ENCODE peak calls at places on chromosomes 3 and 15, in six cellular contexts. Q is left cardiac atrium; P is pancreas; W is HS-27A; E is stimulated activated CD8-positive, alpha-beta memory T cell treated with anti-CD3 and anti-CD28 coated beads, Interleukin-4, amount 100 ng/mL, for 1 hour; Z is LHCN-M2. I is an unnamed sample.

GRCh38 chr3:42778644-42779043 is 5.6 kb upstream of the CCDC13 start:
- DNase-seq in Z (peak; percentile 92), Q (no peak), W (no peak), P (no peak), E (no peak), I (no peak)

GRCh38 chr3:70264122-70264780 is 48.2 kb downstream of the MDFIC2 start:
- DNase-seq in Q (no peak), Z (no peak), P (peak; percentile 17), W (no peak), E (no peak), I (no peak)

GRCh38 chr15:83066034-83066760 is 855 bp downstream of the BTBD1 start:
- DNase-seq in W (peak; percentile 22), P (no peak), Q (no peak), Z (no peak), E (no peak), I (no peak)

GRCh38 chr3:116179091-116179490 is 266.2 kb downstream of the LSAMP start:
- DNase-seq in P (no peak), Q (no peak), Z (peak; percentile 7), E (no peak), W (no peak), I (no peak)

GRCh38 chr15:47439870-47440155 is 277.5 kb upstream of the SEMA6D start:
- DNase-seq in Q (no peak), P (no peak), W (no peak), Z (no peak), E (no peak), I (no peak)

GRCh38 chr3:177441813-177442646 is 244.7 kb upstream of the TBL1XR1 start:
- DNase-seq in W (no peak), Q (no peak), E (no peak), Z (no peak), P (no peak), I (no peak)

GRCh38 chr15:97235285-97235985 is 725.1 kb upstream of the ARRDC4 start:
- DNase-seq in W (peak; percentile 19), E (no peak), Z (peak; percentile 47), P (peak; percentile 28), Q (peak; percentile 41), I (peak; percentile 56)

GRCh38 chr3:43996379-43997301 is 245.0 kb upstream of the TOPAZ1 start:
- DNase-seq in Z (peak; percentile 61), W (peak; percentile 54), P (no peak), Q (no peak), E (no peak), I (no peak)

GRCh38 chr15:89101302-89102191 is 13.3 kb downstream of the ABHD2 start:
- DNase-seq in Q (peak; percentile 81), Z (peak; percentile 94), E (no peak), P (peak; percentile 76), W (peak; percentile 96), I (peak; percentile 62)

GRCh38 chr3:141878812-141879211 is 2.4 kb downstream of the ATP1B3 start:
- DNase-seq in Z (no peak), W (no peak), Q (no peak), P (no peak), E (no peak), I (no peak)

I was measured in right lobe of liver.